ENCODE peak calls at places on chromosomes 6 and 20, in four cellular contexts. P is brain microvascular endothelial cell, M is SK-N-SH, W is colonic mucosa. X is an unnamed sample.

GRCh38 chr20:24382775-24383174 is 86.7 kb upstream of the SYNDIG1 start:
- DNase-seq in P (no peak), M (peak; percentile 66), W (no peak), X (no peak)

GRCh38 chr20:478949-479429 is 16.7 kb upstream of the TBC1D20 start:
- DNase-seq in P (peak; percentile 63), M (peak; percentile 56), W (peak; percentile 43), X (peak; percentile 71)

GRCh38 chr6:38012573-38012972 is 193.0 kb downstream of the ZFAND3 start:
- DNase-seq in P (peak; percentile 28), M (peak; percentile 37), W (no peak), X (no peak)

GRCh38 chr6:163390770-163391169 is 23.7 kb upstream of the QKI start:
- DNase-seq in P (no peak), M (no peak), W (no peak), X (no peak)

GRCh38 chr6:56144538-56145324 is 102.6 kb downstream of the COL21A1 start:
- DNase-seq in P (peak; percentile 53), M (no peak), W (no peak), X (no peak)

GRCh38 chr6:38909020-38909730 is 139.4 kb upstream of the GLP1R start:
- DNase-seq in P (no peak), M (no peak), W (no peak), X (no peak)

GRCh38 chr20:33670715-33671499 is 3.3 kb downstream of the NECAB3 start:
- DNase-seq in P (no peak), M (no peak), W (no peak), X (no peak)

GRCh38 chr6:187252-187840 is 104.9 kb upstream of the DUSP22 start:
- DNase-seq in P (no peak), M (no peak), W (no peak), X (no peak)

GRCh38 chr20:21312813-21313471 is 9.8 kb downstream of the XRN2 start:
- DNase-seq in P (no peak), M (no peak), W (no peak), X (no peak)

GRCh38 chr6:75220365-75220764 is 14.5 kb upstream of the COL12A1 start:
- DNase-seq in P (no peak), M (no peak), W (no peak), X (no peak)

GRCh38 chr6:111534366-111534765 is 51.3 kb upstream of the REV3L start:
- DNase-seq in P (no peak), M (no peak), W (peak; percentile 88), X (peak; percentile 93)

GRCh38 chr6:37202788-37203491 is 33.0 kb downstream of the PIM1 start:
- DNase-seq in P (no peak), M (no peak), W (peak; percentile 62), X (no peak)

GRCh38 chr6:149750136-149750609 is 632 bp downstream of the PCMT1 start:
- DNase-seq in P (peak; percentile 34), M (peak; percentile 77), W (peak; percentile 69), X (peak; percentile 21)

GRCh38 chr6:169035381-169036280 is 218.0 kb downstream of the THBS2 start:
- DNase-seq in P (peak; percentile 60), M (peak; percentile 48), W (no peak), X (no peak)

GRCh38 chr20:43388267-43389081 is 69.2 kb upstream of the SRSF6 start:
- DNase-seq in P (peak; percentile 1), M (no peak), W (no peak), X (no peak)

GRCh38 chr20:24957326-24957996 is 8.4 kb downstream of the CST7 start:
- DNase-seq in P (no peak), M (no peak), W (no peak), X (no peak)

GRCh38 chr6:49565261-49565660 is 14.8 kb downstream of the C6orf141 start:
- DNase-seq in P (no peak), M (no peak), W (no peak), X (no peak)
- TF ChIP-seq CTCF in P (no peak), M (no peak), W (no peak), X (no peak)

GRCh38 chr20:17202668-17203067 is 24.2 kb upstream of the PCSK2 start:
- DNase-seq in P (no peak), M (no peak), W (no peak), X (no peak)
- H3K4me3 ChIP-seq in P (no peak overlapping the region), M (no peak overlapping the region), W (no peak overlapping the region), X (no peak overlapping the region)

GRCh38 chr6:88238065-88238464 is 71.9 kb upstream of the CNR1 start:
- DNase-seq in P (peak; percentile 12), M (no peak), W (peak; percentile 20), X (no peak)
- TF ChIP-seq CTCF in P (peak; percentile 51), M (peak; percentile 20), W (peak; percentile 29), X (peak; percentile 40)

GRCh38 chr6:33203443-33204164 is 851 bp upstream of the HSD17B8 start:
- DNase-seq in P (no peak), M (no peak), W (no peak), X (no peak)

GRCh38 chr6:33205172-33206026 is 944 bp downstream of the HSD17B8 start:
- DNase-seq in P (no peak), M (peak; percentile 42), W (no peak), X (no peak)

GRCh38 chr6:33204415-33205171 is at the start of gene HSD17B8:
- DNase-seq in P (peak; percentile 91), M (peak; percentile 94), W (peak; percentile 98), X (peak; percentile 62)

GRCh38 chr6:33202799-33203198 is 1.7 kb upstream of the HSD17B8 start:
- DNase-seq in P (no peak), M (no peak), W (no peak), X (no peak)

DNA sequence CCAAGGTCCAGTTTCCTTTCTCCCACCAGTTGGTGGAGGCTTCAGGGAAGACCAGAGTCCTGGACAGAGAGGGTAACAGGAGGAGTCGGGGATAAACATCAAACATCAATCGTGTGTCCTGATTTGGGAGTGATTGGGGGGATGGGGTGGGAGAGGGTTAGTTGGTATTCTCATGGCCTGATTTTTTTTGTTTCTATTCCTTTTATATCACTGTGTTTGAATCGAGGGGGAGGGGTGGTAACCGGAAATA is 365 bp upstream of the HSD17B8 start:
- DNase-seq in P (no peak), M (no peak), W (no peak), X (no peak)
- H3K4me3 ChIP-seq in P (peak overlapping the region; percentile 15), M (no peak overlapping the region), W (peak overlapping the region; percentile 62), X (peak overlapping the region; percentile 88)

DNA sequence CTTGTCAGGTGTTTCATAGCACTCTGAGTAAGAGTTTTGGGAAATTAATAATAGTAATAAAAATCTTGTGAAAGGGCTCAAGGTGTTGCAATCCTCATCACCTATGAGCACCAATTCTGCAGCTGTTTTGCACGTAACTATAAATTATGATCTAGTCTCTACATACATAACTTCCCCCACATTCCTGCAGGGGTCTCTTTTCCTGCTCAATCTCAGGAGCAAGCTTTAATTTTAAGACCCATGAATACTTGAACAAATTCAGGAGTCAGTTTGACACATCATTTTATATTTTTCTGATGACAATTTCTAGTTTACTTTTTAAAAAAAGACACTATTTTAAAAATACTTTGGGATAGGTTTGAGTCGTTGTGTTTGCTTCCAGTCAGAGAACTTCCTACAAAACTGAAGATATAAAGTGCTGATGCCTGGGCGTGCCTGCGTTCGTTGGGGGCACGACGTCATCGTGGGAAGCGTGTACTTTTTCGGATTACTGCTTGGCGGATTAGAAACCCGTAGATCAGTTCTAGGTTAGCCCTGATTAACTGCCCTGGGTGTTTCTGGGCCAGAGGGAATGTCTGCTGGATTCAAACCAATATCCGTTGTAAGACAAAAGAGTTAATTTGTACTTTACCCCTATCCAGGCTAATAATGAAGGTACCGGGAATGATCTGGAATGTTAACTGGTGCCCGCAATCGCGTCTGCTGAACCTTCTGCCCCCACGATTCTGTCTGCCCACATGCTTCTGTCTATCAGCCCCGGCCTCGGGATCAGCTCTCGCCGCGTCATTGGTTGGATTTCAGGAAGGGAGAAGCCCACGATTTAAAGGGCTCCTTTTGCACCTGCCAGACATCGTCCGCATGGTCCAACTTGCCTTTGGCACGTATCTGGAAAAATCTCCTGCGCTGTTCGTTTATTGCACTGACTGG is 940 bp upstream of the E2F3 start:
- DNase-seq in P (peak; percentile 12), M (peak; percentile 63), W (peak; percentile 83), X (no peak)
- TF ChIP-seq CTCF in P (peak; percentile 59), M (peak; percentile 64), W (peak; percentile 49), X (peak; percentile 44)

DNA sequence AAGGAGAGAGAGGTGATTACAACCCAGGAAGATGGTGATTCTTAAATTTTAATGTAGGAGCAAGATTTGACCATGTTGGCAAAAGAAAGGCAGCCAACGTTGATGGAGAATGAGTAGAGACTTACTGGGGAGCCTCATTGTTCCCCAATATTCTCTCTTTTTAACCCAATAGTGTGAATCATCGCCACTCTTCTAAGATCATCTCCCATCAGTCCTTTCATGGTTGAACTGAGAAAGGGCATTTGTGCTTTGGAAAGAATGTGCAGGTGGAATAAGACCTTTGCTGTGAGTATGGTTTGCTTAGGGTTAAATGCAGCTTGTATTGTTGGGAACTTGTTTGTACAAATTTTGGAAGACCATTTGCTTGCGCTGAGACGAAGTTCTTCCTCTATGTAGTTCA is 231.0 kb downstream of the TBXT start:
- DNase-seq in P (no peak), M (no peak), W (no peak), X (no peak)
- H3K4me3 ChIP-seq in P (no peak overlapping the region), M (no peak overlapping the region), W (no peak overlapping the region), X (no peak overlapping the region)

GRCh38 chr6:125781307-125781868 is 9.4 kb upstream of the NCOA7 start:
- DNase-seq in P (no peak), M (peak; percentile 27), W (no peak), X (no peak)
- TF ChIP-seq CTCF in P (no peak), M (peak; percentile 53), W (no peak), X (peak; percentile 29)

X was measured in LNCaP clone FGC.